ENCODE peak calls at places on chromosomes 13 and 19, in five cellular contexts. V, K, Y, R and M are unnamed samples.

GRCh38 chr19:32748497-32748896 is 28.9 kb downstream of the TDRD12 start:
- DNase-seq in R (peak; percentile 38), Y (no peak), V (no peak), K (no peak), M (no peak)

GRCh38 chr13:42395066-42395821 is 123.3 kb downstream of the AKAP11 start:
- DNase-seq in V (no peak), R (peak; percentile 46), Y (no peak), K (no peak), M (no peak)

GRCh38 chr13:103903790-103904189 is 837.6 kb upstream of the SLC10A2 start:
- DNase-seq in V (no peak), K (no peak), R (no peak), Y (no peak), M (no peak)

GRCh38 chr13:110471833-110472162 is 89.7 kb downstream of the RAB20 start:
- DNase-seq in R (no peak), Y (peak; percentile 18), V (no peak), K (no peak), M (no peak)

GRCh38 chr19:2375341-2376121 is 15.5 kb downstream of the TMPRSS9 start:
- DNase-seq in R (no peak), Y (no peak), K (peak; percentile 16), V (no peak), M (no peak)

GRCh38 chr13:80337011-80337688 is 3.8 kb downstream of the SPRY2 start:
- DNase-seq in V (peak; percentile 9), K (no peak), R (no peak), Y (peak; percentile 27), M (peak; percentile 20)

GRCh38 chr13:34951528-34951927 is 9.5 kb downstream of the NBEA start:
- DNase-seq in Y (no peak), K (peak; percentile 25), R (no peak), V (no peak), M (no peak)

GRCh38 chr19:45577111-45577905 is 7.3 kb downstream of the OPA3 start:
- DNase-seq in R (no peak), K (no peak), V (no peak), Y (peak; percentile 87), M (peak; percentile 86)

GRCh38 chr13:57128909-57129308 is 11.8 kb upstream of the PRR20A start:
- DNase-seq in Y (no peak), R (no peak), V (no peak), K (peak; percentile 79), M (no peak)

GRCh38 chr19:19381007-19381926 is 24.2 kb upstream of the GATAD2A start:
- DNase-seq in V (no peak), K (no peak), Y (no peak), R (no peak), M (no peak)

GRCh38 chr19:4633140-4633967 is 6.0 kb upstream of the TNFAIP8L1 start:
- DNase-seq in K (peak; percentile 79), Y (peak; percentile 84), V (peak; percentile 70), R (peak; percentile 54), M (peak; percentile 68)

GRCh38 chr19:39297931-39298634 is 1.9 kb downstream of the IFNL1 start:
- DNase-seq in R (peak; percentile 69), K (no peak), Y (no peak), V (no peak), M (no peak)

GRCh38 chr13:76822691-76823267 is 63.4 kb downstream of the KCTD12 start:
- DNase-seq in K (peak; percentile 71), R (peak; percentile 49), V (no peak), Y (peak; percentile 74), M (no peak)

GRCh38 chr19:48061401-48062344 is 17.8 kb upstream of the CABP5 start:
- DNase-seq in K (no peak), Y (no peak), R (no peak), V (no peak), M (no peak)

GRCh38 chr13:48595330-48596127 is 58.2 kb upstream of the CYSLTR2 start:
- DNase-seq in K (peak; percentile 92), R (peak; percentile 79), Y (peak; percentile 90), V (no peak), M (peak; percentile 82)

GRCh38 chr19:41587838-41588210 is 11.9 kb downstream of the CEACAM21 start:
- DNase-seq in Y (no peak), K (no peak), R (no peak), V (no peak), M (no peak)

GRCh38 chr19:33281296-33281926 is 20.9 kb downstream of the CEBPA start:
- DNase-seq in V (no peak), K (no peak), R (no peak), Y (no peak), M (no peak)

GRCh38 chr13:46126552-46127171 is 21.8 kb upstream of the CPB2 start:
- DNase-seq in V (peak; percentile 75), R (peak; percentile 75), K (peak; percentile 94), Y (peak; percentile 85), M (peak; percentile 86)

GRCh38 chr19:6352381-6353165 is 8.8 kb upstream of the CLPP start:
- DNase-seq in K (no peak), R (no peak), Y (no peak), V (no peak), M (no peak)

GRCh38 chr19:14022469-14022868 is 5.5 kb upstream of the RLN3 start:
- DNase-seq in Y (peak; percentile 55), V (no peak), K (no peak), R (no peak), M (no peak)

GRCh38 chr19:49119411-49120324 is at the start of gene PPFIA3:
- DNase-seq in V (peak; percentile 85), Y (peak; percentile 73), K (no peak), R (no peak), M (peak; percentile 88)

GRCh38 chr13:81473366-81473899 is 1132.5 kb upstream of the SPRY2 start:
- DNase-seq in K (no peak), R (no peak), V (no peak), Y (no peak), M (no peak)

GRCh38 chr19:12703056-12703455 is 6.6 kb upstream of the FBXW9 start:
- DNase-seq in R (peak; percentile 38), V (peak; percentile 66), Y (peak; percentile 53), K (peak; percentile 78), M (peak; percentile 18)

GRCh38 chr13:32881074-32881791 is 135.0 kb upstream of the KL start:
- DNase-seq in R (no peak), V (no peak), Y (peak; percentile 68), K (no peak), M (peak; percentile 70)

GRCh38 chr19:5333581-5334365 is 6.8 kb downstream of the PTPRS start:
- DNase-seq in R (no peak), K (no peak), V (no peak), Y (no peak), M (no peak)

GRCh38 chr19:8615813-8616596 is 5.5 kb upstream of the ADAMTS10 start:
- DNase-seq in R (peak; percentile 52), V (peak; percentile 78), K (peak; percentile 60), Y (peak; percentile 74), M (peak; percentile 64)

GRCh38 chr13:43019811-43020210 is 3.6 kb upstream of the DNAJC15 start:
- DNase-seq in V (no peak), Y (no peak), R (no peak), K (no peak), M (no peak)

GRCh38 chr19:13015361-13016231 is 20.3 kb downstream of the NFIX start:
- DNase-seq in Y (peak; percentile 53), K (no peak), R (no peak), V (no peak), M (no peak)